ENCODE peak calls at places on chromosomes 2 and 18, in four cellular contexts. M is SK-MEL-5, D is H4, J is left colon. F is an unnamed sample.

GRCh38 chr2:190413421-190413820 is 5.3 kb downstream of the MFSD6 start:
- DNase-seq in J (no peak), D (no peak), M (no peak), F (no peak)

GRCh38 chr2:202278944-202279343 is 13.4 kb downstream of the NOP58 start:
- DNase-seq in J (no peak), M (peak; percentile 67), D (peak; percentile 58), F (no peak)

GRCh38 chr2:136327162-136327852 is 209.4 kb upstream of the CXCR4 start:
- DNase-seq in M (no peak), J (peak; percentile 34), D (peak; percentile 50), F (peak; percentile 15)

GRCh38 chr2:52356560-52356959 is 1324.6 kb upstream of the NRXN1 start:
- DNase-seq in J (no peak), M (no peak), D (no peak), F (no peak)

GRCh38 chr18:47492691-47493090 is 241.2 kb upstream of the SKOR2 start:
- DNase-seq in D (no peak), M (no peak), J (no peak), F (no peak)

GRCh38 chr2:67445652-67446268 is 48.6 kb downstream of the ETAA1 start:
- DNase-seq in D (no peak), J (no peak), M (no peak), F (no peak)

GRCh38 chr18:13051159-13051558 is 60.0 kb downstream of the CEP192 start:
- DNase-seq in D (no peak), J (no peak), M (no peak), F (no peak)

GRCh38 chr18:58135806-58136331 is 91.8 kb downstream of the NEDD4L start:
- DNase-seq in M (peak; percentile 86), D (peak; percentile 80), J (peak; percentile 52), F (peak; percentile 63)

GRCh38 chr18:8951491-8951890 is 151.0 kb upstream of the NDUFV2 start:
- DNase-seq in J (no peak), M (no peak), D (no peak), F (no peak)

GRCh38 chr2:38030590-38031326 is 45.2 kb downstream of the CYP1B1 start:
- DNase-seq in J (no peak), M (no peak), D (no peak), F (no peak)

GRCh38 chr2:72916743-72917137 is 579 bp upstream of the EMX1 start:
- DNase-seq in J (no peak), M (no peak), D (no peak), F (no peak)

GRCh38 chr2:98240796-98241398 is 105.4 kb upstream of the CNGA3 start:
- DNase-seq in D (no peak), M (no peak), J (no peak), F (no peak)

GRCh38 chr2:9178905-9179571 is 27.6 kb upstream of the ASAP2 start:
- DNase-seq in M (peak; percentile 96), D (peak; percentile 55), J (peak; percentile 86), F (peak; percentile 39)

GRCh38 chr18:11322006-11322405 is 172.6 kb upstream of the PIEZO2 start:
- DNase-seq in J (no peak), M (no peak), D (no peak), F (no peak)

GRCh38 chr18:12769136-12769535 is 66.3 kb downstream of the PSMG2 start:
- DNase-seq in M (no peak), D (no peak), J (no peak), F (no peak)

GRCh38 chr18:58100154-58100553 is 56.1 kb downstream of the NEDD4L start:
- DNase-seq in D (no peak), J (no peak), M (no peak), F (no peak)

GRCh38 chr2:128320609-128321420 is 2.1 kb upstream of the HS6ST1 start:
- DNase-seq in D (peak; percentile 2), M (no peak), J (no peak), F (no peak)

GRCh38 chr2:25314514-25315315 is 27.0 kb downstream of the DNMT3A start:
- DNase-seq in D (no peak), J (peak; percentile 70), M (peak; percentile 20), F (peak; percentile 56)

GRCh38 chr2:21161122-21161521 is 37.4 kb downstream of the TDRD15 start:
- DNase-seq in J (no peak), D (no peak), M (no peak), F (no peak)

GRCh38 chr2:48504647-48505327 is 25.2 kb upstream of the STON1 start:
- DNase-seq in D (peak; percentile 58), M (no peak), J (no peak), F (no peak)

GRCh38 chr2:106332054-106332453 is 136.2 kb downstream of the RGPD3 start:
- DNase-seq in M (peak; percentile 50), D (no peak), J (no peak), F (no peak)

F was measured in mucosa of gallbladder.